ENCODE peak calls at places on chromosomes 5 and 9, in four cellular contexts. R is heart right ventricle, B is PC-9, M is fibroblast of mammary gland. Y is an unnamed sample.

GRCh38 chr5:140113180-140113698 is 670 bp upstream of the PURA start:
- DNase-seq in M (no peak), R (peak), B (no peak), Y (peak)

GRCh38 chr9:132794730-132795380 is 83.2 kb downstream of the AK8 start:
- DNase-seq in M (no peak), B (no peak), R (no peak), Y (peak)

GRCh38 chr9:127495884-127496555 is 44.7 kb downstream of the LRSAM1 start:
- DNase-seq in B (no peak), R (no peak), M (no peak), Y (no peak)

GRCh38 chr5:137660349-137660817 is 75.5 kb downstream of the KLHL3 start:
- DNase-seq in R (peak), M (peak), B (peak), Y (peak)

GRCh38 chr5:91487420-91487819 is 104.3 kb upstream of the ARRDC3 start:
- DNase-seq in R (no peak), M (no peak), B (no peak), Y (no peak)

GRCh38 chr5:155094455-155094854 is 80.9 kb downstream of the KIF4B start:
- DNase-seq in M (no peak), B (no peak), R (no peak), Y (no peak)

GRCh38 chr5:173513521-173513991 is 102.9 kb downstream of the BOD1 start:
- DNase-seq in M (peak), R (no peak), B (no peak), Y (no peak)

GRCh38 chr5:153542536-153542935 is 52.1 kb downstream of the GRIA1 start:
- DNase-seq in M (peak), R (no peak), B (no peak), Y (no peak)

GRCh38 chr9:134459164-134459563 is 132.9 kb downstream of the RXRA start:
- DNase-seq in M (no peak), B (no peak), R (no peak), Y (no peak)

GRCh38 chr5:169569513-169569912 is 14.1 kb upstream of the SPDL1 start:
- DNase-seq in R (no peak), B (no peak), M (no peak), Y (peak)

GRCh38 chr5:154857091-154857533 is 1.3 kb upstream of the CNOT8 start:
- DNase-seq in M (no peak), B (no peak), R (peak), Y (no peak)

GRCh38 chr5:20420991-20421595 is 433.1 kb upstream of the CDH18 start:
- DNase-seq in B (no peak), M (no peak), R (no peak), Y (no peak)

GRCh38 chr9:2424564-2425153 is 196.9 kb upstream of the VLDLR start:
- DNase-seq in M (no peak), R (no peak), B (no peak), Y (no peak)

GRCh38 chr9:134936021-134936761 is 18.5 kb upstream of the FCN1 start:
- DNase-seq in R (no peak), B (no peak), M (no peak), Y (peak)

GRCh38 chr9:132008871-132009812 is 70.5 kb downstream of the MED27 start:
- DNase-seq in M (no peak), R (no peak), B (no peak), Y (no peak)

GRCh38 chr9:89435315-89435823 is 62.5 kb downstream of the SEMA4D start:
- DNase-seq in B (peak), M (no peak), R (no peak), Y (no peak)

GRCh38 chr5:24598926-24599325 is 45.9 kb downstream of the CDH10 start:
- DNase-seq in R (no peak), B (no peak), M (no peak), Y (no peak)

GRCh38 chr5:147190236-147190815 is 44.5 kb upstream of the STK32A start:
- DNase-seq in R (no peak), M (peak), B (no peak), Y (no peak)

GRCh38 chr9:107853461-107853860 is 363.9 kb upstream of the KLF4 start:
- DNase-seq in R (no peak), M (no peak), B (no peak), Y (no peak)

DNA sequence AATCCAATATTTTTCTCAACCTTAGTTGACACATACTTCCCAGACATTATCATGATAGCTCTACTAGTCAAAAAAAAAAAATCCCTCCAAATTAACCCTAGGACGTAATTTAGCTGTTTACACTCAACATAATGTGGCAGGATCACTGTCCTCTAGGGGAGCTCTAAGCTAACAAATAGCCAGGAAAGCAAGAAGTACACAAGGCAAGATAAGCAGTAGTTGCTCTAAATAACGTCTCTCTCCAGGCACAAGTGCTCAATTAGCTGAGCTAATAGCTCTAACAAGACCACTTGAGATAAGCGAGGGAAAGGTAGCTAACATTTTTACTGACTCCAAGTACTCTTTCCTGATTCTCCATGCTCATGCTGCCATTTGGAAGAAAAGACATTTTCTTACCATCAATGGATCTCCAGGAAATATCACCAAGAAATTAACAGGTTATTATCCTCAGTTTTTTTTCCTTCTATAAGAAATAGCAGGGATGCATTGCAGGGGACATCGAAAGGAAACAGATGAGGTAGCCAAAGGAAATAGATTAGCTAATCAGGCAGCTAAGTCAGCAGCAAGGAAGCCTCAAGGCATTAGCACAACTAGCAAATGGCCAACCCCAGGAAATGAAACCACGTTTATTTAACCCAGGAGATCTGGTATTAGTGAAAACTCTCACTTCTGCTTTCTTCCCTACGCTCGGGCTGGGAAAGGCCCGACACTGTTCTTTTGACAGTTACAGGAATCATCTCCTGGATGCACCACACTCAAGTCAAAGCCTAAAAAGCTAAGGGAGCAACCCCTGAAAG is 614.1 kb downstream of the PTPRD start:
- DNase-seq in R (no peak), M (peak), B (no peak), Y (peak)
- TF ChIP-seq CTCF in R (peak), M (peak), B (peak), Y (peak)

DNA sequence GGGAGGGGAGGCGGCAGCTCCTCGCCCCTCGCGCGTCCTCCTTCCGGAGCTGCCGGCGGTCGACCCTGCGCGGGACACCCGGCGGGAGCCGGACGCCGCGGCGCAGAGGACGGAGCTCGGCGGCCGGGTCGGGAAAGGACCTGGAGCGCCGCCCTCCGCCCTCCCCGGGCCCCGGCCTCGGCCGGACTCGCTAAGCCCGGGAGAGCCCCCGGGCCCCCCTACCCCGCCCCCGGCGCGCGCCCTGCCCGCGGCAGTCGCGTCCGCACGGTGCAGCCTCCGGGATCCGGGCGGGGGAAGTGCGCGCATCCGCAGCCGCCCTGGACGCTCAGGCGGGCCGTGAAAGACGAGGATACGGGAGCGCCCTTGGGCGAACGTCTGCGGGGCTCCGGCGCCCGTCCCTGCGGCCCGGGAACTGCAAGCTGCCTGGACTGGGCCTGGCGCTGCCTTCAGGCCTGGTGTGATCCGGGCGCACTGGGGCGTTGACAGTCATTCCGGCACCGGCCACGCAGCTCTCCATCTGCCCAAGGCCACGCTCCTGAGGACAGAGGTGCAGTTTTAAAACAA is 488 bp upstream of the NACC2 start:
- DNase-seq in R (peak), B (peak), M (peak), Y (no peak)
- H3K4me3 ChIP-seq in R (peak), B (peak), M (peak), Y (peak)

DNA sequence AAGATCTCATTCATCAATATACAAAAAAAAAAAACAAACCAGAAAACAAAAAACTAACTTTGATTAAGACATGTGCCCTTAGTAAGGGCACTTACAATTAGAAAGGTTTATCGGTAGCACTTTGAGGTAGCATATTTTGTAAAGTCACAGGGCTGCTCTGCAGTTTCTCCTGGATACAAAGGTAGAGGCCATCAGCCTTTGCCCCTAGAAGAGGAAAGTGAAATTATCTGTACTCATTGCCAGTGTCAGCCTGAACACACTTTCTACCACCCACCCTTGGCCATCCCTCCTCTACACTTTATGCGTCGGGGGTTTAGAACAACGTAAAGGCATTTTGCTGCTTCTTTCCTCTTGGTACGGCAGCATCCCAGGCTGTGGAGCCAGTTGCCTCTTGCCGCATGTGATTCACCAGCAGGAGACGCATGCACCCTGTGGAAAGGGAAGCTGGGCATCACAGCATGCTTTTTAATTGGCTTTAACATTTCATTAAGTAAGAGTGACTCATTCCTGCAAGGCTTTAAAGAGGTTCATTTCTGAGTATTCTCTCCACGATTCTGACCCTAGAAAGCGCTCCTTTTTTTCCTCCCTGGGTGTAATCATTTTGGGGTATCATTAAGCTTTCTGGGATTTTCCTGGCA is 84.6 kb downstream of the CEMIP2 start:
- DNase-seq in M (peak), R (no peak), B (no peak), Y (no peak)
- TF ChIP-seq CTCF in M (peak), R (peak), B (no peak), Y (no peak)

GRCh38 chr9:35522725-35523124 is 32.8 kb downstream of the RUSC2 start:
- DNase-seq in M (no peak), B (no peak), R (no peak), Y (no peak)
- H3K4me3 ChIP-seq in M (no peak), B (no peak), R (no peak), Y (no peak)

Y was measured in GM12865.